ENCODE peak calls at places on chromosome 18, in nine cellular contexts. K is SK-N-MC, E is ovary, P is Peyer's patch, L is BJ, G is mesenchymal stem cell, U is MM.1S, I is lower leg skin, N is esophagus squamous epithelium. X is an unnamed sample.
A peak's percentile ranks its signal among the peaks of the same experiment; 100 is the strongest.

GRCh38 chr18:79878741-79879358 is 72.6 kb downstream of the SLC66A2 start:
- DNase-seq in K (no peak), E (no peak), P (no peak), L (no peak), G (no peak), U (no peak), I (no peak), N (no peak), X (no peak)

GRCh38 chr18:58572181-58572580 is 56.7 kb downstream of the ALPK2 start:
- DNase-seq in K (no peak), E (no peak), P (no peak), L (peak; percentile 95), G (peak; percentile 93), U (no peak), I (no peak), N (no peak), X (peak; percentile 40)

GRCh38 chr18:35590935-35591334 is 9.4 kb downstream of the GALNT1 start:
- DNase-seq in K (no peak), E (no peak), P (no peak), L (no peak), G (peak; percentile 45), U (no peak), I (no peak), N (no peak), X (no peak)

GRCh38 chr18:67924656-67925055 is 408.1 kb upstream of the DSEL start:
- DNase-seq in K (no peak), E (no peak), P (no peak), L (no peak), G (no peak), U (no peak), I (no peak), N (no peak), X (no peak)

GRCh38 chr18:47050468-47050867 is 15.0 kb upstream of the ELOA2 start:
- DNase-seq in K (peak; percentile 26), E (no peak), P (peak; percentile 50), L (no peak), G (peak; percentile 63), U (peak; percentile 55), I (no peak), N (no peak), X (peak; percentile 3)

GRCh38 chr18:8778824-8779223 is 73.5 kb downstream of the MTCL1 start:
- DNase-seq in K (no peak), E (no peak), P (peak; percentile 24), L (no peak), G (no peak), U (no peak), I (peak; percentile 75), N (no peak), X (no peak)

GRCh38 chr18:35178260-35178659 is 62.6 kb upstream of the ZNF397 start:
- DNase-seq in K (no peak), E (no peak), P (no peak), L (no peak), G (peak; percentile 25), U (no peak), I (no peak), N (no peak), X (no peak)

GRCh38 chr18:23926590-23926989 is 88.0 kb upstream of the TTC39C start:
- DNase-seq in K (peak; percentile 52), E (no peak), P (no peak), L (no peak), G (no peak), U (no peak), I (no peak), N (no peak), X (no peak)

GRCh38 chr18:34928068-34928753 is 113.0 kb upstream of the MAPRE2 start:
- DNase-seq in K (no peak), E (no peak), P (no peak), L (no peak), G (peak; percentile 34), U (no peak), I (no peak), N (no peak), X (no peak)

GRCh38 chr18:27735117-27735516 is 441.8 kb downstream of the CDH2 start:
- DNase-seq in K (no peak), E (no peak), P (no peak), L (no peak), G (no peak), U (no peak), I (no peak), N (no peak), X (no peak)

GRCh38 chr18:34283506-34283905 is 58.8 kb upstream of the NOL4 start:
- DNase-seq in K (no peak), E (no peak), P (no peak), L (no peak), G (no peak), U (no peak), I (no peak), N (no peak), X (no peak)

GRCh38 chr18:13393338-13393737 is 174.8 kb downstream of the LDLRAD4 start:
- DNase-seq in K (no peak), E (no peak), P (no peak), L (no peak), G (no peak), U (no peak), I (peak; percentile 32), N (no peak), X (no peak)

GRCh38 chr18:48486762-48487161 is 52.1 kb upstream of the CTIF start:
- DNase-seq in K (no peak), E (no peak), P (no peak), L (peak; percentile 59), G (peak; percentile 60), U (no peak), I (no peak), N (no peak), X (no peak)
- H3K4me3 ChIP-seq in K (no peak overlapping the region), E (no peak overlapping the region), P (no peak overlapping the region), L (no peak overlapping the region), G (no peak overlapping the region), U (no peak overlapping the region), I (no peak overlapping the region), N (no peak overlapping the region), X (no peak overlapping the region)

DNA sequence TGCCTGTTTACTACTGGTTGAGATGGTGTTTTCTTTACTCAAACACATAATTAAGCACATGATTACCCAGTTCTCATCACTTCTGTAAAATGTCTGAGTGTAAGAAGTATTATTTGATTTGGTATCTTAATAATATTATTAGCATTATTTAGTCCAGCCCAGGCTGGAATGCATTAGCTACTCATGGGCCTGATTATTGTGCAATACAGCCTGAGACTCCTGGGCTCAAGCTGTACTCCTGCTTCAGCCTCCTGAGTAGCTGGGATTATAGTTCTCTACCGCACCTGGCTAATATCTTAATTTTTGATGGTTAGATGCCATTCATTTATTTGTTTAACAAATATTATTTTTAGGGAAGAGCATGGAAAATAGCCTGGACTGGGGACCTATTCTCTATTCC is 197.6 kb upstream of the MC4R start:
- DNase-seq in K (no peak), E (no peak), P (no peak), L (no peak), G (no peak), U (no peak), I (no peak), N (no peak), X (no peak)
- H3K4me3 ChIP-seq in K (no peak overlapping the region), E (no peak overlapping the region), P (no peak overlapping the region), L (no peak overlapping the region), G (no peak overlapping the region), U (no peak overlapping the region), I (no peak overlapping the region), N (no peak overlapping the region), X (no peak overlapping the region)

DNA sequence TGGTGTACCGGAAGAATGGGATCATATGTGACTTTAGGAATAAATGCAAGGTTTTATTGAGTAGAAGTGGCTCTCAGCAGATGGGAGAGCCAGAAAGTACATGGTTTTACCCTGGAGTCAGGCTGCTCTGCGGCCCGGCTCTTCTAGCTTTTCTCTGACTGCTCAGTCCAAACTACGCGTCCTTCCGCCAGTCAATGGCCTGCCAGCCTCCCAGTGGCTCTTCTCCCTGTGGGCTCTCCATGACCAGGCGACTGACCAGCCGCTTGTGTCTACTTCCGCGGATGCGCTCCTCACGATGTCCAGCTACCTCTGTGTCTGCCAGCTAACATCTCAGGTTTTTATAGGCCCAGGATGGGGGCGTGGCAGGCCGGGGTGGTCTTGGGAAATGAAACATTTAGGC is 220.4 kb downstream of the VAPA start:
- DNase-seq in K (no peak), E (no peak), P (no peak), L (no peak), G (no peak), U (no peak), I (no peak), N (no peak), X (no peak)
- H3K4me3 ChIP-seq in K (no peak overlapping the region), E (no peak overlapping the region), P (no peak overlapping the region), L (no peak overlapping the region), G (no peak overlapping the region), U (no peak overlapping the region), I (no peak overlapping the region), N (no peak overlapping the region), X (no peak overlapping the region)

GRCh38 chr18:62576277-62576676 is 53.5 kb downstream of the ZCCHC2 start:
- DNase-seq in K (no peak), E (no peak), P (no peak), L (no peak), G (no peak), U (no peak), I (no peak), N (no peak), X (no peak)

GRCh38 chr18:62574776-62575175 is 52.0 kb downstream of the ZCCHC2 start:
- DNase-seq in K (no peak), E (no peak), P (no peak), L (no peak), G (no peak), U (no peak), I (no peak), N (no peak), X (no peak)

GRCh38 chr18:62577748-62578147 is 54.9 kb downstream of the ZCCHC2 start:
- DNase-seq in K (no peak), E (no peak), P (no peak), L (no peak), G (no peak), U (no peak), I (no peak), N (no peak), X (no peak)

GRCh38 chr18:62578980-62579511 is 56.2 kb downstream of the ZCCHC2 start:
- DNase-seq in K (no peak), E (no peak), P (no peak), L (no peak), G (no peak), U (no peak), I (no peak), N (no peak), X (no peak)

GRCh38 chr18:62576858-62577512 is 54.2 kb downstream of the ZCCHC2 start:
- DNase-seq in K (no peak), E (no peak), P (no peak), L (no peak), G (no peak), U (peak; percentile 68), I (no peak), N (no peak), X (no peak)
- H3K4me3 ChIP-seq in K (no peak overlapping the region), E (no peak overlapping the region), P (no peak overlapping the region), L (no peak overlapping the region), G (no peak overlapping the region), U (peak overlapping the region; percentile 50), I (no peak overlapping the region), N (no peak overlapping the region), X (no peak overlapping the region)

X was measured in PC-9.